ENCODE peak calls at places on chromosome 14, in nine cellular contexts. J is cardiac muscle cell, B is fibroblast of lung, E is left ventricle myocardium inferior, P is heart left ventricle, K is IMR-90, Z is thoracic aorta, U is HL-60, W is PC-3. D is an unnamed sample. For H3K27me3, the result is how much of the 10 kb centered on the place peaks cover.

GRCh38 chr14:61872452-61872851 is 110.2 kb downstream of the SNAPC1 start:
- DNase-seq in P (no peak), B (no peak), W (no peak), U (no peak), Z (no peak), K (no peak), J (no peak), E (no peak), D (no peak)

GRCh38 chr14:104442107-104442551 is 137.4 kb upstream of the C14orf180 start:
- DNase-seq in J (no peak), U (no peak), K (no peak), Z (no peak), B (no peak), E (no peak), P (no peak), W (no peak), D (no peak)

GRCh38 chr14:102722646-102723045 is 54.6 kb upstream of the TRAF3 start:
- DNase-seq in J (no peak), E (no peak), U (no peak), K (no peak), P (no peak), B (no peak), W (no peak), Z (no peak), D (no peak)

GRCh38 chr14:90675399-90675798 is 140.8 kb downstream of the TTC7B start:
- DNase-seq in U (no peak), J (no peak), E (no peak), P (no peak), W (peak), B (peak), K (peak), Z (peak), D (no peak)

GRCh38 chr14:24965934-24966593 is 83.9 kb downstream of the STXBP6 start:
- DNase-seq in Z (no peak), W (no peak), K (peak), B (peak), E (peak), P (no peak), U (no peak), J (peak), D (peak)

GRCh38 chr14:29536886-29537511 is 390.6 kb downstream of the PRKD1 start:
- DNase-seq in B (peak), P (no peak), E (no peak), J (no peak), K (peak), U (no peak), W (peak), Z (no peak), D (peak)

GRCh38 chr14:105433161-105433605 is 13.6 kb downstream of the MTA1 start:
- DNase-seq in U (no peak), K (no peak), B (no peak), E (no peak), J (no peak), P (no peak), Z (no peak), W (no peak), D (no peak)

GRCh38 chr14:81936348-81936747 is 402.7 kb upstream of the SEL1L start:
- DNase-seq in J (no peak), W (no peak), Z (no peak), P (no peak), U (no peak), E (no peak), B (no peak), K (no peak), D (no peak)

GRCh38 chr14:105271224-105271890 is 23.0 kb downstream of the BTBD6 start:
- DNase-seq in Z (no peak), U (no peak), W (no peak), P (no peak), J (no peak), E (no peak), K (no peak), B (no peak), D (no peak)

GRCh38 chr14:61130512-61131260 is 149.6 kb downstream of the SLC38A6 start:
- DNase-seq in U (no peak), K (no peak), P (no peak), W (no peak), Z (no peak), J (no peak), B (no peak), E (no peak), D (no peak)

GRCh38 chr14:62736004-62736403 is 309.3 kb downstream of the KCNH5 start:
- DNase-seq in Z (no peak), B (no peak), P (no peak), E (no peak), U (no peak), W (no peak), K (no peak), J (no peak), D (no peak)

GRCh38 chr14:65044596-65044959 is 57.7 kb downstream of the MAX start:
- DNase-seq in J (no peak), P (peak), K (no peak), W (no peak), U (peak), E (no peak), Z (no peak), B (no peak), D (no peak)

GRCh38 chr14:101707285-101707842 is 54.1 kb upstream of the PPP2R5C start:
- DNase-seq in E (no peak), U (no peak), W (peak), Z (no peak), J (peak), P (peak), K (peak), B (peak), D (peak)

GRCh38 chr14:90242444-90242843 is 13.9 kb upstream of the PSMC1 start:
- DNase-seq in U (no peak), B (no peak), W (no peak), J (no peak), K (no peak), E (no peak), Z (no peak), P (no peak), D (no peak)

GRCh38 chr14:91383439-91383838 is 34.2 kb downstream of the CCDC88C start:
- DNase-seq in K (no peak), E (no peak), U (no peak), W (peak), B (no peak), Z (no peak), P (no peak), J (no peak), D (peak)

GRCh38 chr14:50340945-50341344 is 28.8 kb downstream of the DMAC2L start:
- DNase-seq in E (no peak), K (no peak), B (no peak), W (no peak), U (no peak), J (no peak), P (no peak), Z (no peak), D (no peak)

GRCh38 chr14:49497725-49498348 is 88.3 kb downstream of the RPS29 start:
- DNase-seq in U (peak), B (peak), J (peak), P (no peak), E (no peak), W (peak), Z (no peak), K (peak), D (peak)

GRCh38 chr14:97841762-97842161 is 1044.6 kb downstream of the VRK1 start:
- DNase-seq in W (no peak), B (no peak), K (no peak), J (no peak), Z (no peak), E (no peak), U (no peak), P (no peak), D (no peak)

GRCh38 chr14:26872930-26873470 is 275.2 kb upstream of the NOVA1 start:
- DNase-seq in Z (no peak), P (no peak), K (no peak), B (no peak), J (no peak), W (no peak), E (no peak), U (no peak), D (no peak)

GRCh38 chr14:105072892-105073719 is 7.9 kb upstream of the GPR132 start:
- DNase-seq in E (no peak), B (no peak), Z (no peak), K (no peak), W (no peak), P (no peak), U (no peak), J (no peak), D (no peak)

GRCh38 chr14:89856871-89857345 is 97.6 kb downstream of the EFCAB11 start:
- DNase-seq in U (no peak), W (peak), K (peak), J (no peak), P (no peak), E (no peak), Z (no peak), B (peak), D (peak)

GRCh38 chr14:54680636-54681035 is 113.7 kb downstream of the SAMD4A start:
- DNase-seq in W (no peak), U (no peak), B (no peak), K (no peak), P (no peak), J (no peak), Z (no peak), E (no peak), D (no peak)

GRCh38 chr14:77979666-77980351 is 179.9 kb downstream of the ADCK1 start:
- DNase-seq in B (peak), E (no peak), Z (no peak), W (peak), U (no peak), P (no peak), J (peak), K (no peak), D (no peak)

GRCh38 chr14:49897414-49897813 is 4.5 kb downstream of the ARF6 start:
- DNase-seq in B (no peak), K (no peak), U (no peak), E (no peak), P (no peak), J (no peak), W (no peak), Z (no peak), D (no peak)

GRCh38 chr14:98120831-98121464 is 1151.0 kb downstream of the BCL11B start:
- DNase-seq in K (no peak), P (no peak), B (no peak), W (peak), E (no peak), Z (no peak), U (no peak), J (no peak), D (peak)

GRCh38 chr14:27427796-27428195 is 830.0 kb upstream of the NOVA1 start:
- DNase-seq in J (no peak), B (peak), W (peak), Z (no peak), U (no peak), E (no peak), K (no peak), P (no peak), D (peak)

GRCh38 chr14:102939329-102939728 is 16.9 kb downstream of the AMN start:
- DNase-seq in W (no peak), E (no peak), J (no peak), Z (no peak), U (no peak), K (no peak), B (no peak), P (no peak), D (no peak)

GRCh38 chr14:22509036-22509709 is 79.9 kb downstream of the DAD1 start:
- DNase-seq in J (no peak), E (no peak), U (no peak), K (no peak), W (no peak), P (no peak), B (no peak), Z (no peak), D (no peak)

GRCh38 chr14:50083467-50084337 is 32.7 kb downstream of the VCPKMT start:
- DNase-seq in J (no peak), B (no peak), P (no peak), Z (no peak), K (peak), W (no peak), E (no peak), U (no peak), D (no peak)

GRCh38 chr14:61525293-61526011 is 169.9 kb upstream of the HIF1A start:
- DNase-seq in Z (peak), B (peak), U (peak), K (peak), J (no peak), E (peak), W (peak), P (peak), D (peak)

GRCh38 chr14:32980887-32981501 is 42.3 kb downstream of the NPAS3 start:
- DNase-seq in B (no peak), J (no peak), U (no peak), K (no peak), Z (no peak), P (no peak), W (no peak), E (no peak), D (no peak)

GRCh38 chr14:103084021-103084919 is at the start of gene LBHD2:
- DNase-seq in E (no peak), K (peak), J (no peak), U (no peak), P (no peak), W (no peak), Z (no peak), B (peak), D (no peak)

GRCh38 chr14:96224480-96225096 is 19.9 kb downstream of the BDKRB2 start:
- DNase-seq in W (no peak), K (no peak), J (no peak), E (no peak), P (no peak), U (no peak), B (no peak), Z (no peak), D (peak)

GRCh38 chr14:52060080-52060479 is 8.8 kb downstream of the NID2 start:
- DNase-seq in B (peak), Z (no peak), W (no peak), J (no peak), P (no peak), K (no peak), E (no peak), U (no peak), D (no peak)

GRCh38 chr14:104299993-104300761 is 161.8 kb downstream of the KIF26A start:
- DNase-seq in J (no peak), K (no peak), E (peak), W (no peak), B (no peak), P (peak), U (no peak), Z (no peak), D (no peak)

GRCh38 chr14:38127356-38127755 is 80.3 kb upstream of the SSTR1 start:
- DNase-seq in W (no peak), K (no peak), U (no peak), P (no peak), B (no peak), J (no peak), E (no peak), Z (no peak), D (no peak)

GRCh38 chr14:74836251-74836957 is 39.5 kb downstream of the PROX2 start:
- DNase-seq in B (peak), Z (no peak), E (no peak), P (no peak), K (peak), J (no peak), W (no peak), U (no peak), D (no peak)

GRCh38 chr14:75933712-75934296 is 48.0 kb downstream of the TGFB3 start:
- DNase-seq in J (no peak), P (no peak), Z (no peak), B (no peak), K (no peak), E (no peak), U (no peak), W (no peak), D (no peak)
- H3K4me3 ChIP-seq in J (no peak), P (no peak), Z (no peak), B (no peak), K (no peak), E (no peak), U (no peak), W (no peak), D (no peak)

GRCh38 chr14:99205086-99205688 is 66.8 kb downstream of the BCL11B start:
- DNase-seq in K (no peak), U (no peak), P (no peak), Z (no peak), J (peak), E (no peak), W (no peak), B (no peak), D (no peak)

GRCh38 chr14:99207456-99207855 is 64.5 kb downstream of the BCL11B start:
- DNase-seq in K (no peak), B (no peak), J (peak), U (no peak), W (no peak), P (no peak), Z (no peak), E (no peak), D (no peak)

GRCh38 chr14:99203801-99204200 is 68.2 kb downstream of the BCL11B start:
- DNase-seq in K (no peak), Z (no peak), J (no peak), P (no peak), B (no peak), U (no peak), E (no peak), W (no peak), D (no peak)

GRCh38 chr14:99203080-99203479 is 68.9 kb downstream of the BCL11B start:
- DNase-seq in J (no peak), K (no peak), Z (no peak), E (no peak), U (no peak), W (no peak), P (no peak), B (no peak), D (no peak)

DNA sequence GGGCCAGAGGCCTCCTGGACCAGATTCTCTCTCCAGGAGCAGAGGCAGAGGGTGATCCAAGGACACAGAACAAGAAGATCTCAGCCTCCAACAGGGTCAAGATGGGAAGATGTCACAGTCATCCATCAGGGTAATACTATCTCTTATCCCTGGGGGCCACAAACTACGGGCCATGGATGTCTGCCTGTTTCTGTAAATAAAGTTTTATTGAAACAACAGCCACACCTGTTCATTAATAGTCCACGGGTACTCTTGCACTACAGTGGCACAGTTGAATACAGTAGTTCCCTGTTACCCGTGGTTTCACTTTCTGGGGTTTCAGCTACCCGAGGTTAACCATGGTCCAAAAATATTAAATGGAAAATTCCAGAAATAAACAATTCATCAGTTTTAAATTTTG is 65.9 kb downstream of the BCL11B start:
- DNase-seq in Z (no peak), B (no peak), K (no peak), J (no peak), E (no peak), P (no peak), U (no peak), W (no peak), D (no peak)
- H3K27me3 ChIP-seq in Z (under half), B (under half), K (under half), J (under half), E (under half), P (under half), U (under half), W (under half), D (under half)

DNA sequence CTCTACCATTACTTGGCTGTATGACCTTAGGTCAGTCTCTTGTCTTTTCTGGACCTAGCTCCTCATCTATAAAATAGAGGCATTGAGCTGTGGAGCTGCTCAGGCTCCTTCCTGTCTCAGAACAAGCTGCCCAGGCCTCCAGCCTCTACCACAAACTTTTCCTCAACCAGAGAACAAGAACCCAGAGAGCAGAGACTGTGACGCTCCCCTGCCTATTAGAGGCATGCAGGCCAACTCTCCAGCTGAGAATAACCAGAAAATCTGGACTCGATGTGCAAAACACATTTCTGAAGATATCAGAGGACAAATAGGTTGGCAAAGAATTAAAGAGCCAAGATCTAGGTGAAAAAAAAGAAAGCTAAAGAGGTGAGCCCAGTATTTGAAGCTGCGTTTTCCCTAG is 17.8 kb upstream of the PNMA1 start:
- DNase-seq in E (no peak), B (no peak), U (no peak), K (no peak), Z (no peak), P (no peak), W (no peak), J (no peak), D (no peak)
- TF ChIP-seq CTCF in E (no peak), B (no peak), U (no peak), K (no peak), Z (no peak), P (no peak), W (no peak), J (no peak), D (no peak)

DNA sequence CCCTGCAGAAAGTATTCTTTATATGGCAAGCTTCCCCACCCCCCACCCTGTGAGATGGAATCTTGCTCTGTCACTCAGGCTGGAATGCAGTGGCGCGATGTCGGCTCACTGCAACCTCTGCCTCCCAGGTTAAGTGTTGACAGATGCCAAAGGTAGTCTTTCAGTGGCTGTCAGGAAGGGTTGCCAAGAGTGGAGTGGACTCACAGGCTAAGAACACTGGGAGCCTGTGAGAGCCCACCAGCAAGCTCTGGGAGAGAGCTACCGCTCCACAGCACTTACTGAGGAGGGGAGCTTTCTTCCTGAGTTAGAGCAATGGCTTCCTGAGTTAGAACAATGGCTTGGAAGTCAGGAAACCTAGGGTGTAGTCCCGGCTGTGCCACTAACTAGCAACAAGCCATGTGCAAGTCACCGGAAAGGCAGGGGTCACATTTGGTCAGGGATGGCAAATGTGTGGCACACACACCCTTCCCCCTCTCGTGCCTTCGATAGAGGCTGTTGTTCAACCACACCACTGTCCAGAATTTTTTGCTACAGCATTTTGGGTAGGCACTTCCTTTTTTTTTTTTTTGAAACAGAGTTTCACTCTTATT is 2.6 kb downstream of the RNASE1 start:
- DNase-seq in E (peak), U (peak), Z (no peak), W (peak), P (peak), K (no peak), B (no peak), J (peak), D (no peak)
- H3K4me3 ChIP-seq in E (peak), U (no peak), Z (peak), W (no peak), P (peak), K (no peak), B (no peak), J (peak), D (no peak)

DNA sequence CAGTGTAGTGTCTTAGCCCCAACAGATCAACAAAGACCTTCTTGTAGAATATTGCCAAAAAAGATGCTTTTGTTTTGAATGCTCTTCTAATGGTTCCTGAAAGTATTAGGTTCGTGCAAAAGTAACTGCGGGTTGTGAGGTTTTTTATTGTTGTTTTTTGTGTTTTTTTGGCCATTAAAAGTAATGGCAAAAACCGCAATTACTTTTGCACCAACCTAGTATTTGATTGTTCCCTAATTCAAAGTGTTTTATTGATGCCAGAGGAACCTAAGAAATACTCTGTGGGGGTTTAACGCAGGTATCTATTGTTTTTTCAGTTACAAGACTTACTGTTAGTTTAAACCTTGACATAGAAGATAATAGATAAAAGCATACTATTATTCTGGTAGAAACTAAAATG is 150.8 kb upstream of the DAAM1 start:
- DNase-seq in K (no peak), Z (no peak), B (no peak), W (no peak), P (no peak), U (no peak), J (no peak), E (no peak), D (no peak)
- H3K27me3 ChIP-seq in K (under half), Z (under half), B (under half), W (under half), P (under half), U (under half), J (under half), E (under half), D (under half)